ENCODE peak calls at places on chromosomes 6 and 20, in eight cellular contexts. I is HCT116; M is effector CD4-positive, alpha-beta T cell; D is IMR-90; G is T follicular helper cell; A is EH; N is DMS 273 treated with DMSO at 0.1 percent for 48 hours; E is substantia nigra. C is an unnamed sample.

GRCh38 chr6:35955071-35955470 is 34.2 kb upstream of the SRPK1 start:
- DNase-seq in G (no peak), I (no peak), E (no peak), N (no peak), D (peak), A (peak), M (no peak), C (no peak)

GRCh38 chr6:150029276-150029675 is 3.9 kb upstream of the RAET1L start:
- DNase-seq in M (no peak), D (no peak), G (no peak), E (no peak), I (no peak), N (no peak), A (no peak), C (no peak)

GRCh38 chr6:137111296-137112066 is 62.0 kb downstream of the IL22RA2 start:
- DNase-seq in A (peak), N (no peak), M (no peak), E (no peak), G (no peak), I (no peak), D (no peak), C (no peak)

GRCh38 chr20:54134445-54135220 is 39.2 kb downstream of the CYP24A1 start:
- DNase-seq in G (no peak), M (no peak), D (peak), E (no peak), I (peak), A (peak), N (no peak), C (no peak)

GRCh38 chr6:84026721-84027164 is 6.8 kb upstream of the MRAP2 start:
- DNase-seq in N (peak), I (no peak), E (no peak), A (no peak), G (no peak), D (no peak), M (no peak), C (no peak)

GRCh38 chr6:52389626-52390360 is 27.8 kb downstream of the PAQR8 start:
- DNase-seq in M (peak), D (peak), N (no peak), G (peak), A (peak), I (peak), E (peak), C (no peak)

GRCh38 chr20:1171461-1172093 is 13.2 kb downstream of the TMEM74B start:
- DNase-seq in I (no peak), A (peak), M (no peak), E (no peak), G (no peak), N (no peak), D (peak), C (no peak)

GRCh38 chr6:72245565-72245964 is 359.2 kb downstream of the RIMS1 start:
- DNase-seq in N (no peak), M (no peak), A (peak), E (no peak), D (peak), G (no peak), I (no peak), C (no peak)

GRCh38 chr6:18551228-18551627 is 164.1 kb downstream of the RNF144B start:
- DNase-seq in A (peak), G (no peak), M (no peak), D (peak), E (no peak), N (no peak), I (no peak), C (no peak)

GRCh38 chr6:80742481-80742880 is 636.0 kb downstream of the BCKDHB start:
- DNase-seq in E (no peak), D (peak), N (no peak), M (no peak), A (peak), G (no peak), I (peak), C (no peak)

GRCh38 chr6:7528565-7528964 is 12.9 kb upstream of the DSP start:
- DNase-seq in N (no peak), M (no peak), G (no peak), D (peak), E (no peak), I (no peak), A (peak), C (no peak)

GRCh38 chr6:16184129-16184528 is 54.3 kb upstream of the GMPR start:
- DNase-seq in D (peak), I (peak), N (no peak), E (no peak), A (peak), G (no peak), M (no peak), C (no peak)

GRCh38 chr6:14571728-14572127 is 454.2 kb downstream of the CD83 start:
- DNase-seq in G (no peak), I (no peak), D (no peak), M (no peak), E (no peak), A (no peak), N (no peak), C (no peak)

C was measured in frontal cortex.